ENCODE peak calls at places on chromosomes 16 and 17, in five cellular contexts. C, W, I, M and X are unnamed samples.

GRCh38 chr17:42456223-42457106 is 2.2 kb upstream of the ATP6V0A1 start:
- DNase-seq in C (peak; percentile 28), W (peak; percentile 40), I (no peak), M (peak; percentile 42), X (no peak)

GRCh38 chr16:30934827-30935557 is 11.6 kb downstream of the FBXL19 start:
- DNase-seq in C (no peak), W (no peak), I (no peak), M (no peak), X (no peak)

GRCh38 chr16:17560548-17560947 is 89.8 kb upstream of the XYLT1 start:
- DNase-seq in C (no peak), W (no peak), I (no peak), M (no peak), X (no peak)

GRCh38 chr16:87352818-87353217 is 30.8 kb downstream of the FBXO31 start:
- DNase-seq in C (no peak), W (no peak), I (no peak), M (no peak), X (no peak)

GRCh38 chr16:2095315-2095853 is 40.3 kb downstream of the PKD1 start:
- DNase-seq in C (no peak), W (no peak), I (no peak), M (no peak), X (no peak)

GRCh38 chr17:2158011-2158410 is 103.1 kb downstream of the HIC1 start:
- DNase-seq in C (peak; percentile 58), W (peak; percentile 86), I (no peak), M (peak; percentile 82), X (no peak)

GRCh38 chr16:75023019-75023418 is 24.2 kb downstream of the ZNRF1 start:
- DNase-seq in C (no peak), W (no peak), I (no peak), M (no peak), X (no peak)

GRCh38 chr17:65942592-65942991 is 249.3 kb downstream of the CEP112 start:
- DNase-seq in C (no peak), W (no peak), I (no peak), M (no peak), X (no peak)

GRCh38 chr17:7263071-7263800 is 958 bp upstream of the CLDN7 start:
- DNase-seq in C (no peak), W (no peak), I (no peak), M (no peak), X (no peak)

GRCh38 chr17:4934173-4934979 is 2.3 kb downstream of the GP1BA start:
- DNase-seq in C (no peak), W (no peak), I (peak; percentile 43), M (no peak), X (no peak)

GRCh38 chr16:2042666-2043295 is 4.9 kb downstream of the NTHL1 start:
- DNase-seq in C (no peak), W (no peak), I (no peak), M (no peak), X (no peak)

GRCh38 chr17:43714338-43715149 is 44.0 kb downstream of the SOST start:
- DNase-seq in C (no peak), W (no peak), I (peak; percentile 57), M (no peak), X (no peak)

GRCh38 chr16:49282690-49283375 is 1.2 kb upstream of the CBLN1 start:
- DNase-seq in C (no peak), W (no peak), I (no peak), M (no peak), X (no peak)

GRCh38 chr17:48102700-48103378 is 1.6 kb upstream of the CBX1 start:
- DNase-seq in C (no peak), W (no peak), I (no peak), M (no peak), X (no peak)

GRCh38 chr16:53068423-53068833 is 13.6 kb downstream of the CHD9 start:
- DNase-seq in C (no peak), W (no peak), I (no peak), M (no peak), X (no peak)

GRCh38 chr17:77506371-77506991 is 365.7 kb downstream of the SEC14L1 start:
- DNase-seq in C (no peak), W (no peak), I (no peak), M (no peak), X (no peak)

GRCh38 chr16:84685210-84685609 is 14.6 kb upstream of the USP10 start:
- DNase-seq in C (no peak), W (no peak), I (no peak), M (no peak), X (no peak)

GRCh38 chr17:17994271-17994670 is 21.6 kb downstream of the DRC3 start:
- DNase-seq in C (peak; percentile 13), W (no peak), I (no peak), M (no peak), X (no peak)

GRCh38 chr17:1907818-1908698 is 78.3 kb downstream of the RPA1 start:
- DNase-seq in C (peak; percentile 34), W (no peak), I (no peak), M (peak; percentile 8), X (no peak)

GRCh38 chr17:59897090-59897489 is 4.2 kb downstream of the RPS6KB1 start:
- DNase-seq in C (no peak), W (no peak), I (no peak), M (no peak), X (no peak)

GRCh38 chr16:58127033-58127556 is 2.1 kb downstream of the CFAP20 start:
- DNase-seq in C (no peak), W (peak; percentile 36), I (no peak), M (peak; percentile 46), X (no peak)

GRCh38 chr17:39867891-39868553 is at the start of gene ZPBP2:
- DNase-seq in C (no peak), W (no peak), I (no peak), M (no peak), X (no peak)

GRCh38 chr17:55426851-55427586 is 5.4 kb upstream of the MMD start:
- DNase-seq in C (peak; percentile 22), W (no peak), I (no peak), M (no peak), X (no peak)